ENCODE peak calls at places on chromosomes 4 and X, in eight cellular contexts. T is neural crest cell, M is fibroblast of lung, F is dorsolateral prefrontal cortex, E is tibial artery, S is sigmoid colon, X is left ventricle myocardium inferior, Y is glutamatergic neuron. I is an unnamed sample.

GRCh38 chr4:140061194-140061593 is 92.8 kb downstream of the MAML3 start:
- DNase-seq in S (no peak), E (no peak), Y (no peak), X (no peak), T (no peak), F (no peak), M (peak), I (no peak)

GRCh38 chr4:158835456-158836369 is 66.9 kb downstream of the FNIP2 start:
- DNase-seq in F (no peak), Y (no peak), E (no peak), S (no peak), M (no peak), X (no peak), T (no peak), I (no peak)

GRCh38 chr4:60683357-60683756 is 516.8 kb upstream of the ADGRL3 start:
- DNase-seq in S (no peak), M (peak), X (no peak), T (no peak), E (no peak), Y (no peak), F (no peak), I (no peak)

GRCh38 chrX:109472939-109473713 is 8.8 kb downstream of the GUCY2F start:
- DNase-seq in E (no peak), F (no peak), M (peak), Y (peak), X (no peak), T (peak), S (no peak), I (no peak)

GRCh38 chrX:8067754-8068469 is 103.2 kb downstream of the VCX2 start:
- DNase-seq in T (no peak), M (peak), E (no peak), X (no peak), Y (no peak), S (no peak), F (no peak), I (no peak)

GRCh38 chrX:11272290-11272689 is 20.9 kb upstream of the AMELX start:
- DNase-seq in F (no peak), S (no peak), E (no peak), Y (no peak), M (peak), T (no peak), X (no peak), I (no peak)

GRCh38 chrX:99795495-99795894 is 614.6 kb downstream of the PCDH19 start:
- DNase-seq in T (no peak), E (no peak), S (no peak), M (no peak), F (no peak), X (no peak), Y (no peak), I (no peak)

GRCh38 chr4:82989567-82990429 is 20.8 kb downstream of the LIN54 start:
- DNase-seq in F (no peak), M (peak), S (no peak), Y (no peak), E (no peak), T (no peak), X (no peak), I (no peak)

GRCh38 chr4:18938343-18939109 is 917.0 kb upstream of the LCORL start:
- DNase-seq in M (peak), F (no peak), Y (no peak), X (no peak), E (no peak), S (no peak), T (no peak), I (no peak)

GRCh38 chr4:167290684-167291083 is 56.4 kb upstream of the SPOCK3 start:
- DNase-seq in F (no peak), X (no peak), E (no peak), M (peak), S (no peak), Y (no peak), T (no peak), I (no peak)

GRCh38 chrX:134745636-134746378 is 87.5 kb upstream of the PLAC1 start:
- DNase-seq in E (no peak), S (no peak), Y (no peak), X (no peak), T (no peak), M (no peak), F (no peak), I (no peak)

DNA sequence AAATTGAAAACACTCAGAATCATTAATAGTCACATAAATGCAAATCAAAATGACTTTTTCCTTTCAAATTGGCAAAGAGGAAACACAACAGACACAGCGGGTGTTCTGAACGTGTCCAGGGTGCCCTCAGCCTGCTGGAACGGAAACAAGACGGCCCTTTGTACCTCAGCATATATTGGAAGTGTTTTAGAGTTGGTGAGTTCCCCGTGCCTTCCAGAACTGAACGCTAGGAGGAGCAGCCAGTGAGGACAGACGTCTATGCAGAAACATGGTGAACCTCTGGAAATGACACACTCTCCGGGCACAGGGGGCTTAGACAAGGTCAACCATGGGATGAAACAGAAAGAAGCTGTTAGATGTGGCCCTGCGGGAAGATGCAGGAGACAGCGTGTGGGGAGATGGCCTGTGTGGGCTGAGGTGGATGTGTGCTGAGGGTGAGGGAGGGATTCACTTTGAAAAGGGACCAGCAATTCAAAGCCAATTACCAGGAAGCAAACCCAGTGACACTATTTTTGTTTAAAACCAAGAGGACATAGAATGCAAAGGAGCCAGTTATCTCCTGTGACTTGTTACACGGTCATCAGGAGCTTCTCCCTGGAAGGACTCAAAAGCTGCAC is 40.4 kb downstream of the RNF212 start:
- DNase-seq in X (no peak), T (peak), S (no peak), Y (peak), F (no peak), M (peak), E (peak), I (no peak)
- TF ChIP-seq CTCF in X (peak), T (peak), S (peak), Y (peak), F (peak), M (peak), E (peak), I (no peak)

DNA sequence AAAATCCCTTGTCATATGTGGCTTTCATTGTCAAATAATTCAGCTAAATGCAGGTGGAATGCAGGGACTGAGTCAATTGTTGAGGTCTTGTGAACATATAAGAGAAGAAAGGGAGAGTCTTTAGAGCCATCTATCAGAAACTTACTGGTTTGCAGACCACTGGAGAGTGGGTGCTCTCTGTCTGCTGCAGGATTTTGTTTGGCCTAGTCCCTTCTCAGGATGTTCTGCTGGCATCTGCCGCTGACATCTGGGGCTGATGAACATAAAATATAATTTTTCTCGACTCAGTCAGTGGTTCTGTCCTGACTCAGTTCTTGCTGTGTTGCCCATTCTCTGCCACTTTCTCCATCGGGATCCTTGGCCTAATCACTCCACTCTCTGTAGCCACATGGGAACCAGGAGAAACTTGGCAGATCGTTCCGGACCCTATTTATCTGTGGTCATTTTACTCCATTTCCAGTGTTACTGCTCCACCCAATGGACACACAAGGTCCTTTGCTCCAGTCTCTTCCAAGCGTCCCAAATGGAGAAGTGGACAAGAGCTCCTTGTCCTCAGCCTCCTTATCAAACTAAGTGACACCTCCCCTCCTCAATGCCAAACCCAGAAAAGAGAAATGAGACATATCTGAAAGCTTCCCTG is 436.2 kb downstream of the FAT4 start:
- DNase-seq in X (no peak), Y (no peak), F (no peak), S (no peak), M (peak), E (no peak), T (no peak), I (no peak)
- TF ChIP-seq CTCF in X (peak), Y (no peak), F (peak), S (peak), M (peak), E (peak), T (peak), I (no peak)

GRCh38 chrX:149825424-149825823 is 43.7 kb downstream of the MAGEA9 start:
- DNase-seq in S (no peak), E (no peak), X (peak), M (no peak), T (peak), Y (peak), F (no peak), I (no peak)
- TF ChIP-seq CTCF in S (no peak), E (no peak), X (peak), M (peak), T (peak), Y (peak), F (peak), I (peak)

GRCh38 chrX:47523297-47523696 is 37.7 kb upstream of the ARAF start:
- DNase-seq in T (peak), S (peak), M (peak), F (peak), X (peak), E (peak), Y (peak), I (peak)
- TF ChIP-seq CTCF in T (peak), S (peak), M (peak), F (peak), X (peak), E (peak), Y (peak), I (peak)

DNA sequence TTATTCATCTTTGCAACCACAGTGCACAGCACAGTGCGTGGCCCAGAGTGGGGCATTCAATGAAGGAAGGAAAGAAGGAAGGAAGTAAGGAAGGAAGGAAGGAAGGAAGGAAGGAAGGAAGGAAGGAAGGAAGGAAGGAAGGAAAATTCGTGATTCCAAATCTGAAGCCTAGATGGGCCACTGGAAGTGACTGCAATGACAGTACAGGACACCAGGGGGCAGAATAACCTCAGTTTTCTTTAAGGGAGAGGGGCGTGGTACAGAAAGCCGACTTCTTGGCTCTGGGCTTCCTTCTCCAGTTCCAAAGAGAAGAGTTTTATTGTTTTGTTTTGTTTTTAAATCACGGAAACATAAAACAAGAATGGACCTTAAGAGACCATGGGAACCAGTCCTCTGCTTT is 47.8 kb downstream of the APLN start:
- DNase-seq in M (peak), S (peak), E (no peak), F (peak), X (no peak), T (peak), Y (peak), I (no peak)
- TF ChIP-seq CTCF in M (peak), S (peak), E (peak), F (peak), X (peak), T (peak), Y (peak), I (peak)

DNA sequence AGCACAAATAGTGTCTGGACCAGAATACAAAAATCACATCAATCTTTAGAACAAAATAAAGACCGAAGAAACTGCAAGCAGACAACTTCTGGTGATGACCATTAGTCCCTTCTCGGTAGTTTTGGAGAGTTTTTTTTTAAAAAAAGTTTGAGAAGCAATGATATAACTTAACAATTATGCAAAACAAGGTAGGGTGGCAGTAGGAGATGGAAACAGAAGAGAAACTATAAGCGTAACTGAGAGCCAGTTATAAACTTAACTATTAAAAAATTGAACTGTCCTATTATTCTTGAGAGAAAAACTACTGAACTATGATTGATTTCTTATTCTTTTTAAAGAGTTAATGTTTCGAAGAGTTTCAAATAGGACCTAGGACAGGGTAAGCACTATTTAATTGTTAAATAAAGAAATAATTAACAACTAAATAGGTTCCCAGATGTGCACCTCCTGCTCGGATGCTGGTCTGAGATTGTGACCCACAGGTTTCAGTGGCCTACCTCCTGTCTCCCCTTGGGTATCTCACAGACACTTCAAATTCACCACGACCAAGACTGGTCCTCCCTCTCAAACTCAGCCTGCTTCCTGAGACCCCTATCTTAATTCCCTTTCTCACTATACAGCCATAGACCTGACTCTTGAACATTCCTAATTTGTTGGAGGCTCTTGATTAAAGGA is 81.3 kb downstream of the LEF1 start:
- DNase-seq in F (no peak), X (no peak), T (no peak), Y (no peak), S (no peak), M (no peak), E (no peak), I (no peak)
- TF ChIP-seq CTCF in F (no peak), X (no peak), T (no peak), Y (no peak), S (no peak), M (no peak), E (no peak), I (no peak)

DNA sequence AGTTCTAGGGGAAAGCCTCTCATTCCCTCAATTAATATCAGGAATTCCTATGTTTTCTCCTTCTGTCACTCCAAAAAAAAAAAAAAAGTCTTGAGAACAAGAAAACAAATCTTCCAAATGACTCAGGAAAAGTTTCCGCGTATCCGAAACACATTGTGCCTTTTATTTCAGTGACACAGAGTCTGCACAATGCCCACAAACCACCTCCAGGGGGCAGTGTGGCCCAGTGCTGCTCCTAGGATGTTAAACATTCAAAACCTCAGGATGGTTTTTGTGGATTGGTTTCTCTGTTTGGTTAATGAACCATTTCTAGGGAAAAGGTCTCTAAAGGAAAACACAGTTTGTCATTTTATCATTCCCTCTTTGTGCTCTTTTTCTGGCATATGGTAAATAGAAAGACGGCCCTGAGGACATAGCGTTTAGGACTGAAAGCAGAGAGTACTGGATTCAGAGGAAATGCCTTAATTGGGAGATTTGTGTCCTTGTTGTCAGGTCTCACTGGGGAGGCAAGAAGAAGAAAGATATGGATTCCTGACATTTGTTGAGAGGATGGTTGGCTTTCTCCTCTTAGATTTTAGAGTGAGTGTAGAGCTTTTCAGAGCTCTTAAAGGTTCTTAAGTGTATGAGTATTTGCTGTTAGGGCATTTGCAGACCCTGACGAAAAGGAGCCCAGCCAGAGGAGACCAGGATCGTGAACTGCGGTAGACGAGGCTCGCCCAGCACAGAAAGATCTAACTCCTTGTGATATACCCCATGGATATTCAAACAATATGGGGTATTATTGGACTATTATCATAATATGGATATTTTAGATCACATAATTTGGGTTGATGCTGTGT is 65.7 kb upstream of the MAP9 start:
- DNase-seq in X (peak), Y (peak), E (peak), S (peak), M (peak), F (peak), T (peak), I (peak)
- TF ChIP-seq CTCF in X (peak), Y (peak), E (peak), S (peak), M (peak), F (peak), T (peak), I (peak)

GRCh38 chrX:107537815-107538214 is 88.4 kb downstream of the FRMPD3 start:
- DNase-seq in M (peak), E (no peak), S (no peak), X (no peak), F (no peak), T (peak), Y (no peak), I (no peak)
- TF ChIP-seq CTCF in M (peak), E (peak), S (no peak), X (peak), F (peak), T (peak), Y (peak), I (peak)

GRCh38 chr4:41256740-41257256 is at the start of gene UCHL1:
- DNase-seq in S (peak), E (peak), T (peak), Y (peak), F (peak), X (peak), M (peak), I (peak)

GRCh38 chr4:41257257-41257900 is 651 bp downstream of the UCHL1 start:
- DNase-seq in F (peak), T (peak), E (peak), X (peak), S (peak), Y (peak), M (peak), I (peak)

GRCh38 chr4:41260315-41260714 is 3.6 kb downstream of the UCHL1 start:
- DNase-seq in Y (no peak), T (no peak), M (no peak), E (no peak), F (peak), S (no peak), X (no peak), I (no peak)

GRCh38 chr4:41257901-41258300 is 1.2 kb downstream of the UCHL1 start:
- DNase-seq in M (no peak), T (no peak), F (no peak), E (no peak), S (no peak), Y (no peak), X (no peak), I (no peak)

DNA sequence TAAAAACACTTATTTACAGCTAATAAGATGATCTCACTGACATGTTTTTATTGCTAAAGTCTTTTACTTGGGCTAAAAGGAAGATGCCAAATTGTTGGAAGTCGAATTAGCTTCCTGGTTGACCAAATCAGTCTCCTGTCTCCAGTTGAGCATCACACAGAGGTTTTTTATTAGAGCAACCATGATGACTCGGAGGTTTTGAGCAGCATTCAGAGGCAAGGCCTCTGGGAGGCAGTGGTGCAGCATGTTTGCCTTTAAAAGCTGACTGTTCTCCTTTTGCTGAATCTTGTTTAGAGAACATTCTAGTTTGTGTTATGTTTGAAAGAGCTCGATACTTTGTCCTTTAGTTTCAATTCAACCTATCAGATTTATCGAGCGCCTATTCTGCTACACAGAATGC is 2.1 kb downstream of the UCHL1 start:
- DNase-seq in S (no peak), M (peak), E (no peak), F (peak), Y (peak), T (no peak), X (no peak), I (no peak)
- TF ChIP-seq CTCF in S (no peak), M (peak), E (peak), F (peak), Y (no peak), T (peak), X (peak), I (no peak)

GRCh38 chr4:145234086-145234694 is 53.8 kb upstream of the OTUD4 start:
- DNase-seq in M (peak), S (no peak), E (no peak), X (no peak), F (peak), T (peak), Y (peak), I (peak)
- TF ChIP-seq CTCF in M (peak), S (peak), E (peak), X (peak), F (peak), T (peak), Y (peak), I (peak)

I was measured in mesothelial cell of epicardium.